ENCODE peak calls at places on chromosomes 16 and 17, in five cellular contexts. X, K, V, T and H are unnamed samples.

GRCh38 chr16:56399047-56399446 is 26.3 kb downstream of the AMFR start:
- DNase-seq in X (no peak), K (no peak), V (no peak), T (no peak), H (no peak)

GRCh38 chr16:57600048-57600835 is 28.2 kb upstream of the ADGRG1 start:
- DNase-seq in X (no peak), K (no peak), V (peak), T (peak), H (peak)

GRCh38 chr17:76154935-76155845 is 14.1 kb upstream of the FOXJ1 start:
- DNase-seq in X (no peak), K (no peak), V (no peak), T (no peak), H (no peak)

GRCh38 chr16:2511128-2511785 is 2.5 kb upstream of the ATP6V0C start:
- DNase-seq in X (no peak), K (peak), V (no peak), T (peak), H (no peak)

GRCh38 chr16:77414752-77415231 is 20.0 kb downstream of the ADAMTS18 start:
- DNase-seq in X (no peak), K (no peak), V (no peak), T (no peak), H (peak)

GRCh38 chr16:85113913-85114312 is 1.6 kb upstream of the CIBAR2 start:
- DNase-seq in X (no peak), K (no peak), V (no peak), T (no peak), H (no peak)

GRCh38 chr17:66791337-66791736 is 43.6 kb upstream of the CACNG5 start:
- DNase-seq in X (no peak), K (no peak), V (no peak), T (no peak), H (no peak)

GRCh38 chr16:48232459-48233040 is 11.6 kb upstream of the LONP2 start:
- DNase-seq in X (no peak), K (no peak), V (no peak), T (no peak), H (no peak)

GRCh38 chr17:64747938-64748540 is 85.9 kb upstream of the SMURF2 start:
- DNase-seq in X (no peak), K (no peak), V (no peak), T (no peak), H (no peak)

GRCh38 chr17:9273334-9274118 is 252.2 kb downstream of the NTN1 start:
- DNase-seq in X (no peak), K (peak), V (peak), T (no peak), H (no peak)

GRCh38 chr17:35368086-35368824 is 5.2 kb downstream of the SLFN11 start:
- DNase-seq in X (no peak), K (no peak), V (no peak), T (no peak), H (no peak)

GRCh38 chr16:86303787-86304685 is 206.3 kb upstream of the FOXF1 start:
- DNase-seq in X (no peak), K (peak), V (no peak), T (no peak), H (no peak)

GRCh38 chr17:79874329-79874981 is 35.2 kb upstream of the CBX4 start:
- DNase-seq in X (no peak), K (no peak), V (no peak), T (peak), H (no peak)

GRCh38 chr17:50219345-50219744 is 17.9 kb upstream of the COL1A1 start:
- DNase-seq in X (no peak), K (no peak), V (no peak), T (no peak), H (no peak)

GRCh38 chr17:12789075-12789975 is at the start of gene ARHGAP44:
- DNase-seq in X (no peak), K (peak), V (peak), T (peak), H (peak)

GRCh38 chr17:80092959-80093358 is 8.4 kb upstream of the GAA start:
- DNase-seq in X (no peak), K (no peak), V (no peak), T (no peak), H (no peak)

GRCh38 chr17:40796846-40797245 is 2.9 kb downstream of the KRT28 start:
- DNase-seq in X (no peak), K (no peak), V (no peak), T (no peak), H (no peak)

GRCh38 chr17:39674702-39675389 is 6.6 kb downstream of the PNMT start:
- DNase-seq in X (no peak), K (no peak), V (peak), T (peak), H (no peak)

GRCh38 chr16:505479-506245 is 21.9 kb upstream of the CAPN15 start:
- DNase-seq in X (no peak), K (no peak), V (no peak), T (no peak), H (no peak)

GRCh38 chr17:14205992-14206461 is 30.6 kb downstream of the CDRT15 start:
- DNase-seq in X (no peak), K (no peak), V (peak), T (peak), H (peak)

GRCh38 chr16:69223882-69224281 is 36.9 kb downstream of the SNTB2 start:
- DNase-seq in X (no peak), K (no peak), V (no peak), T (no peak), H (no peak)

GRCh38 chr16:14489460-14489859 is 140.6 kb downstream of the PARN start:
- DNase-seq in X (no peak), K (no peak), V (no peak), T (no peak), H (no peak)

GRCh38 chr16:83248735-83249469 is 558.9 kb upstream of the HSBP1 start:
- DNase-seq in X (no peak), K (no peak), V (no peak), T (no peak), H (no peak)

GRCh38 chr16:54286330-54287017 is at the start of gene IRX3:
- DNase-seq in X (no peak), K (peak), V (peak), T (peak), H (peak)

GRCh38 chr16:66520406-66521194 is 29.3 kb downstream of the TK2 start:
- DNase-seq in X (no peak), K (no peak), V (peak), T (no peak), H (no peak)
- H3K4me3 ChIP-seq in X (no peak), K (no peak), V (no peak), T (no peak), H (no peak)

DNA sequence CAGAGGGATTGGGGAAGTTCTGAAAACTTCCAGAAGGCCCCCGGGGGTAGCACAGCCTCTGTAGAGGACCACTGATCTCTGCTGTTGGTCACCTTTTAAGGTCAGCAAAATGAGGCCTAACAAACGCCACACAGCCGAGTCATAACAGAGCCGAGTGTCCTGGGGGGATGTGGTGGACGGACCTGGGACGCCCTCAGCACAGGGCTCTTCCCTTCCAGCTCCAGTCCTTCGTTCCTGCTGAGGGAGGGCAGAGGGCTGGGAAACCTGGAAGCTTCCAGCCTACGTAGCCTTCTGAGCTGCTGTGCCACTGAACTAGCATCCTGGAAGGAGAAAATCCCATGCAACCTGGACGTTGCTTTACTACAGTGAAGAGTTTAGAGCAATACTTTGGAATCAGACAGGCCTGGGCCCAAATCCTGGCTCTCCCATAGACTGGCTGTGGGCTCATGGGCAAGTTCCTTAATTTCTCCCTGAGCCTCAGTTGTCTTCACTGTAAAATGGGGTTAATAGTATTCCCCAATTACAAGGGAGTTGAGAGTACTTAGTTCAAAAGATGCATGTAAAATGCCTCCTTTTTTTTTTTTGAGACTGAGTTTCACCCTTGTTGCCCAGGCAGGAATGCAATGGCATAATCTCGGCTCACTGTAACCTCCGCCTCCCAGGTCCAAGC is 34.4 kb upstream of the ZCCHC14 start:
- DNase-seq in X (no peak), K (no peak), V (no peak), T (no peak), H (no peak)
- TF ChIP-seq CTCF in X (no peak), K (no peak), V (no peak), T (no peak), H (no peak)

GRCh38 chr16:23757116-23757515 is 2.3 kb downstream of the CHP2 start:
- DNase-seq in X (no peak), K (no peak), V (no peak), T (no peak), H (no peak)

GRCh38 chr16:23755484-23755809 is 621 bp downstream of the CHP2 start:
- DNase-seq in X (no peak), K (no peak), V (no peak), T (no peak), H (no peak)

GRCh38 chr16:23754594-23755483 is at the start of gene CHP2:
- DNase-seq in X (no peak), K (no peak), V (peak), T (no peak), H (no peak)

GRCh38 chr16:23757937-23758619 is 3.3 kb downstream of the CHP2 start:
- DNase-seq in X (no peak), K (no peak), V (no peak), T (no peak), H (no peak)

DNA sequence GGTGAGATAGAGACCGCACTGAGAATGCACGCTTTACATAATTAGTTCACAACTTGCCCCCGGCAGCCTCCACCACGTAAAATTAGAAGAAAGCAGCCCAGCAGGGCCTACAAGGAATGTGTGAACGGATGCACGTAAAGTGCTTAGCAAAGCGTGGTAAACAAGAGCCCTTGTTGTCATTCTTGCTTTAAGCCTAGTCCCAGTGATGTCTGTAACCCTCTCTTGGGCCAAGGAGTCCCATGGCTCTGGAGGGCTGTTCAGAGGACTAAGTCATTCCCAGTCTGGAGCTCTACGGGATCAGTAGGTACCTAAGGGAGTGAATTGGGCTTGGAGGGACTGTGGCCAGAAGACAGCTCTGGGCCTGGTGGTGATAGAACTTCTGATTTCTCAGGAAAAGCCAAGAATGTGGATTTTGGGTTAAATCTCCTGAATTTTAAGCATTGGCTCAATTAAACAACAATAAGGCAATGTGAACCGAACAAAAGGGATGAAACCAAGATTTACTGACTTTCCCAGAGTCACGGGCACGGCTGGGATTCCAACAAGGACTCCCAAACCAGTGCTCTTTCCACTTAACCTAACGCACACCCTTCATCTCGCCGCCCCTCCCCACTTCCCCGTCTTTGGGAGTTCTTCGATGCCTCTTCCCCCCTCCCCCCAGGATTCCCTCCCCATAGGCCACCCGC is 775 bp upstream of the CHP2 start:
- DNase-seq in X (no peak), K (no peak), V (no peak), T (no peak), H (no peak)
- H3K4me3 ChIP-seq in X (no peak), K (no peak), V (peak), T (no peak), H (no peak)

DNA sequence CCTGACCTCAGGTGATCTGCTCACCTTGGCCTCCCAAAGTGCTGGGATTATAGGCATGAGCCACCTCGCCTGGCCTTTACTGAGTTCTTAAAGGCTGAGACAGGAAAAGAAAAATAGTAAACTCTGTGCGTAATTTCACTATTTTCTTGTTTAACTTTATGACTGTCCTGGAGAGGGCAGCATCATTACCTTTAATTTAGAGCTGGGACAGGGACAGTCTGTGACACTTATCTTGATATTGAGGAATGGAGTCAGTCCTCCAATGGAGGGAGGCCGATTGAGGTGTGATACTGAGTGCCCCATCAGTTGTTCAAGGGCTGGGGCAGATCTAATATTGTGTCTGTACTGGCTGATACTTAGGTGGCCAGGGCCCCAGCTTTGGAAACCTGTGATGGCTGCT is 21.5 kb upstream of the SPN start:
- DNase-seq in X (no peak), K (no peak), V (no peak), T (no peak), H (no peak)
- TF ChIP-seq CTCF in X (no peak), K (no peak), V (no peak), T (peak), H (peak)

GRCh38 chr17:57984226-57984890 is 3.7 kb downstream of the VEZF1 start:
- DNase-seq in X (no peak), K (no peak), V (no peak), T (no peak), H (no peak)
- H3K4me3 ChIP-seq in X (no peak), K (no peak), V (peak), T (no peak), H (no peak)

GRCh38 chr17:7745748-7746470 is 28.4 kb downstream of the DNAH2 start:
- DNase-seq in X (no peak), K (no peak), V (no peak), T (no peak), H (no peak)
- TF ChIP-seq CTCF in X (no peak), K (no peak), V (no peak), T (no peak), H (no peak)

GRCh38 chr17:7587831-7588230 is 2.1 kb downstream of the SOX15 start:
- DNase-seq in X (no peak), K (peak), V (no peak), T (no peak), H (no peak)
- H3K4me3 ChIP-seq in X (no peak), K (no peak), V (peak), T (no peak), H (no peak)